ENCODE peak calls at places on chromosome 12, in seven cellular contexts. I, Q, F, X, A, T and D are unnamed samples.

GRCh38 chr12:62472472-62472871 is 5.8 kb downstream of the MON2 start:
- DNase-seq in Q (no peak), F (no peak), A (no peak), T (peak; percentile 21), I (no peak), X (no peak), D (no peak)

GRCh38 chr12:4108803-4109345 is 164.7 kb upstream of the CCND2 start:
- DNase-seq in Q (no peak), T (no peak), A (no peak), F (no peak), X (no peak), I (no peak), D (no peak)

GRCh38 chr12:3976351-3976938 is 103.2 kb upstream of the PARP11 start:
- DNase-seq in X (no peak), T (no peak), Q (no peak), F (no peak), A (no peak), I (no peak), D (no peak)

GRCh38 chr12:109972821-109973220 is 23.3 kb downstream of the GIT2 start:
- DNase-seq in A (no peak), X (no peak), F (no peak), I (no peak), T (no peak), Q (no peak), D (no peak)

GRCh38 chr12:67632005-67632404 is 16.5 kb upstream of the DYRK2 start:
- DNase-seq in F (no peak), I (no peak), Q (no peak), T (no peak), A (no peak), X (no peak), D (no peak)

GRCh38 chr12:11755311-11755930 is 105.9 kb downstream of the ETV6 start:
- DNase-seq in A (no peak), Q (no peak), T (no peak), X (no peak), I (no peak), F (no peak), D (no peak)

GRCh38 chr12:124172646-124173045 is 122.2 kb upstream of the RFLNA start:
- DNase-seq in F (no peak), T (no peak), A (no peak), I (no peak), X (no peak), Q (no peak), D (no peak)

GRCh38 chr12:131916306-131917138 is 12.6 kb upstream of the PUS1 start:
- DNase-seq in T (no peak), Q (no peak), I (no peak), X (no peak), A (no peak), F (no peak), D (no peak)

GRCh38 chr12:25812295-25812694 is 146.2 kb upstream of the RASSF8 start:
- DNase-seq in A (no peak), Q (no peak), F (no peak), X (no peak), I (no peak), T (no peak), D (no peak)

GRCh38 chr12:89762498-89763170 is 54.0 kb upstream of the ATP2B1 start:
- DNase-seq in X (no peak), F (no peak), T (no peak), A (no peak), Q (no peak), I (no peak), D (no peak)

GRCh38 chr12:14402697-14403096 is 37.2 kb downstream of the ATF7IP start:
- DNase-seq in Q (no peak), T (no peak), F (no peak), I (no peak), X (no peak), A (no peak), D (no peak)
- H3K27ac ChIP-seq in Q (no peak overlapping the region), T (no peak overlapping the region), F (no peak overlapping the region), I (no peak overlapping the region), X (no peak overlapping the region), A (no peak overlapping the region), D (no peak overlapping the region)

GRCh38 chr12:111529424-111530368 is 69.4 kb downstream of the ATXN2 start:
- DNase-seq in Q (no peak), F (no peak), X (peak; percentile 73), A (no peak), T (peak; percentile 80), I (no peak), D (no peak)
- H3K27me3 ChIP-seq in Q (no peaks in the 10 kb centered on the region), F (no peaks in the 10 kb centered on the region), X (no peaks in the 10 kb centered on the region), A (no peaks in the 10 kb centered on the region), T (no peaks in the 10 kb centered on the region), I (no peaks in the 10 kb centered on the region), D (no peaks in the 10 kb centered on the region)

GRCh38 chr12:19657401-19657800 is 218.1 kb downstream of the AEBP2 start:
- DNase-seq in X (no peak), I (no peak), T (no peak), A (no peak), Q (no peak), F (no peak), D (no peak)
- H3K4me1 ChIP-seq in X (peaks cover 2% of the 10 kb centered on the region), I (peaks cover 24% of the 10 kb centered on the region), T (no peaks in the 10 kb centered on the region), A (no peaks in the 10 kb centered on the region), Q (peaks cover 1% of the 10 kb centered on the region), F (no peaks in the 10 kb centered on the region), D (no peaks in the 10 kb centered on the region)

GRCh38 chr12:13001725-13002040 is 1.6 kb upstream of the HEBP1 start:
- DNase-seq in T (no peak), A (no peak), X (no peak), I (no peak), F (no peak), Q (no peak), D (no peak)

GRCh38 chr12:13000935-13001724 is 1.1 kb upstream of the HEBP1 start:
- DNase-seq in F (no peak), X (peak; percentile 61), I (peak; percentile 76), Q (peak; percentile 68), A (peak; percentile 78), T (peak; percentile 45), D (no peak)

GRCh38 chr12:12999276-12999958 is 648 bp downstream of the HEBP1 start:
- DNase-seq in T (no peak), I (no peak), X (no peak), Q (no peak), F (peak; percentile 42), A (peak; percentile 28), D (no peak)

GRCh38 chr12:13000616-13000934 is 510 bp upstream of the HEBP1 start:
- DNase-seq in I (no peak), F (no peak), T (no peak), X (no peak), A (peak; percentile 66), Q (no peak), D (no peak)

GRCh38 chr12:12999959-13000615 is at the start of gene HEBP1:
- DNase-seq in T (peak; percentile 96), A (peak; percentile 99), Q (peak; percentile 96), F (peak; percentile 85), X (peak; percentile 89), I (peak; percentile 96), D (peak; percentile 91)
- H3K27ac ChIP-seq in T (peak within 1 kb of the TSS; percentile 36), A (peak within 1 kb of the TSS; percentile 92), Q (peak within 1 kb of the TSS; percentile 89), F (peak within 1 kb of the TSS; percentile 96), X (peak within 1 kb of the TSS; percentile 71), I (peak within 1 kb of the TSS; percentile 93), D (peak within 1 kb of the TSS; percentile 80)

GRCh38 chr12:54049164-54049563 is 4.5 kb upstream of the HOXC4 start:
- DNase-seq in I (no peak), T (no peak), X (no peak), A (no peak), F (no peak), Q (no peak), D (no peak)
- H3K27me3 ChIP-seq in I (no peaks in the 10 kb centered on the region), T (peaks cover 73% of the 10 kb centered on the region), X (peaks cover 99% of the 10 kb centered on the region), A (peaks cover 64% of the 10 kb centered on the region), F (no peaks in the 10 kb centered on the region), Q (no peaks in the 10 kb centered on the region), D (no peaks in the 10 kb centered on the region)